ENCODE peak calls at places on chromosomes 16 and 17, in four cellular contexts. Y is GM23338; S is CD8-positive, alpha-beta T cell; W is bronchial epithelial cell. K is an unnamed sample.

GRCh38 chr17:81522491-81523125 is 5.6 kb upstream of the FSCN2 start:
- DNase-seq in S (no peak), Y (no peak), W (no peak), K (no peak)

GRCh38 chr17:7834554-7834890 is 505 bp downstream of the KDM6B start:
- DNase-seq in S (peak), W (peak), Y (peak), K (peak)

GRCh38 chr17:60141111-60142018 is 8.4 kb upstream of the CA4 start:
- DNase-seq in Y (peak), S (no peak), W (peak), K (no peak)

GRCh38 chr17:80786470-80786869 is 205.2 kb upstream of the CHMP6 start:
- DNase-seq in Y (no peak), W (no peak), S (no peak), K (no peak)

GRCh38 chr17:29146369-29146972 is 33.7 kb downstream of the MYO18A start:
- DNase-seq in Y (no peak), S (no peak), W (no peak), K (no peak)

GRCh38 chr16:2145843-2146242 is 2.6 kb upstream of the RAB26 start:
- DNase-seq in W (no peak), Y (peak), S (no peak), K (no peak)

GRCh38 chr17:45146616-45147101 is 1.6 kb upstream of the HEXIM1 start:
- DNase-seq in Y (no peak), S (no peak), W (peak), K (no peak)

GRCh38 chr17:6365187-6365943 is 69.6 kb downstream of the AIPL1 start:
- DNase-seq in S (no peak), Y (no peak), W (peak), K (no peak)

GRCh38 chr17:21129023-21129681 is 2.4 kb downstream of the DHRS7B start:
- DNase-seq in S (no peak), W (peak), Y (peak), K (no peak)

GRCh38 chr17:69220098-69220497 is 8.5 kb downstream of the ABCA10 start:
- DNase-seq in Y (no peak), W (no peak), S (no peak), K (no peak)

GRCh38 chr16:56994311-56994710 is 5.0 kb downstream of the NLRC5 start:
- DNase-seq in S (no peak), Y (no peak), W (no peak), K (no peak)

GRCh38 chr17:8447816-8448215 is 12.1 kb downstream of the NDEL1 start:
- DNase-seq in W (no peak), Y (no peak), S (no peak), K (no peak)

GRCh38 chr16:67714522-67714921 is 4.6 kb downstream of the GFOD2 start:
- DNase-seq in S (no peak), Y (no peak), W (no peak), K (no peak)

GRCh38 chr17:559699-560378 is 154.8 kb downstream of the VPS53 start:
- DNase-seq in W (peak), Y (no peak), S (no peak), K (no peak)

GRCh38 chr17:67842648-67843047 is 17.3 kb downstream of the BPTF start:
- DNase-seq in S (no peak), Y (no peak), W (no peak), K (no peak)

GRCh38 chr16:79071424-79071823 is 529.1 kb downstream of the MAF start:
- DNase-seq in S (no peak), W (peak), Y (no peak), K (no peak)

GRCh38 chr17:29557085-29557697 is 9.6 kb downstream of the ABHD15 start:
- DNase-seq in S (no peak), Y (no peak), W (peak), K (no peak)

GRCh38 chr17:63596856-63597557 is 3.7 kb upstream of the TACO1 start:
- DNase-seq in Y (no peak), W (no peak), S (no peak), K (no peak)

GRCh38 chr16:90020838-90021382 is 1.7 kb upstream of the DBNDD1 start:
- DNase-seq in S (no peak), W (no peak), Y (no peak), K (no peak)

GRCh38 chr16:62225675-62226074 is 189.4 kb upstream of the CDH8 start:
- DNase-seq in W (peak), Y (peak), S (no peak), K (peak)

GRCh38 chr16:72406390-72406789 is 234.4 kb upstream of the PMFBP1 start:
- DNase-seq in W (no peak), S (no peak), Y (no peak), K (no peak)

GRCh38 chr16:72399811-72400210 is 227.9 kb upstream of the PMFBP1 start:
- DNase-seq in W (no peak), S (no peak), Y (no peak), K (no peak)

GRCh38 chr16:72404299-72404698 is 232.3 kb upstream of the PMFBP1 start:
- DNase-seq in S (no peak), Y (no peak), W (peak), K (no peak)

GRCh38 chr16:72401079-72401361 is 229.1 kb upstream of the PMFBP1 start:
- DNase-seq in S (no peak), W (no peak), Y (no peak), K (no peak)

DNA sequence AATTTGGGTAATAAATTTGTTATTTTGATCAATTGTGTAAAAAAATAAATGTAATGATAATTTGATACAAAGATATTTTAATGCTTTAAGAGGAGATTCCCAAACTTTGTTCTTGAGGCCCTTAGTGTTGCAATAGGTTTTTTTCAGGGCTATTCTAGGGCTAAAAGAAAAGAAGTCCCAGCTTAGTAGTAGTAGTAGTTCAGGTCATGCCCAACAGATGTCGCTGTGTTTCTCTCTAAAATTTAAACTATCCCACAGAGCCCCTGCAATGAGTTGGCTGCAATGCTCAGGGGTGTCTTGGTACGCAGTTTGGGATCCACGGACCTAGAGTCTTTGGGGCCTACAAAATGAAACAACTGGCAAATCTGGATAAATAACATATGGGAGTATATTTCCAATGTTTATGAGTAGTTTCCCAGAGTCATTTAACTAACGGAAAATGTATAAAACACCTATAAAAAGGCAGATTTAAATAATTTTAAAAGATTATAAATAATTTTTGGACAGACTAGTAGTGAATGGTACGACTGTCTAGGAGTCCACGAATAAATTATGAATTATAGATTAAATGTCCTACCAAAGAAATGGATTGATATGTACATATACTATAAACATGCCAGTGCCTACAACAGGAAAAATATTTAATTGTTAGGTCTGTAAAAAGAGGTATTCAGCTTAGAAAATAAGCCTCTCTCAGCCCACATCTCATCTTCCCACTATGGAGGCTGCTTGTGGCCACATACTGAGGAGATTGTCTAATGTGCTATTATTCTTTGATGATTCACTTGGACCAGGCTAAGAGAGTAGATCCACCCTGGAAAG is 228.5 kb upstream of the PMFBP1 start:
- DNase-seq in Y (peak), W (peak), S (peak), K (peak)
- TF ChIP-seq CTCF in Y (peak), W (peak), S (peak), K (peak)

GRCh38 chr17:50050431-50051032 is 5.4 kb upstream of the ITGA3 start:
- DNase-seq in Y (no peak), S (no peak), W (no peak), K (no peak)
- TF ChIP-seq CTCF in Y (no peak), S (no peak), W (peak), K (no peak)

DNA sequence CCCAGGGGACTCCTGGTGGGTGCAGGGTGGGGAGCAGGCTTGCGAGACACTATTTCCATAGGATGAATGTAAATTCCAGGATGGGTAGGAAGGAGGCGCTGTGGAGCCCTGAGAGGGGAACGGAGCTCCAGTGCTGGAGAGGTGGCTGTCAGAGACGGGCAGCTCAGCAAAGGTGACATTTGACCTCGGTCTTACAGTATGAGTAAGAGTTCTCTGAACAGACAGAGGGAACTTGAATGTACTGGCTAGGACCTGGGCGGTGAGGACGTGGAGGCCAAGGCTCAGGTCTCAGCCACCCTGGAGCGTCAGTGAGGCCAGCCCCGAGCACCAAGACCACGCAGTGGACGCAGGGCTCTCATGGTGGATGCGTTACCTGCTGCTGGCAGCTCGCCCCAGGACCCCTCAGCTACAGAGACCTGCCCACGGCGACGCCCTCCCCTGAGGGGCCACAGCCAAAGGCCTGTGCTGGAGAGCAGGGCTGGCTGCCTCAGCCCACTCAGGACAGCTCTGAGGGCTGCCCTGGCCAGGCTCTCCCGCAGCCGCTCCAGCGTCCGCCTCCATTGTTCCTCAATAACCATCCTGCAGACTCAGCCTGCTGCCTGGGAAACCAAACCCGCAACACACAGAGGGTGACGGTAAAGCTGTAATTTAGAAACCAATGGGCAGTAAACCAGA is 65.9 kb upstream of the TNRC6C start:
- DNase-seq in S (no peak), Y (peak), W (no peak), K (no peak)
- TF ChIP-seq CTCF in S (no peak), Y (peak), W (no peak), K (no peak)

DNA sequence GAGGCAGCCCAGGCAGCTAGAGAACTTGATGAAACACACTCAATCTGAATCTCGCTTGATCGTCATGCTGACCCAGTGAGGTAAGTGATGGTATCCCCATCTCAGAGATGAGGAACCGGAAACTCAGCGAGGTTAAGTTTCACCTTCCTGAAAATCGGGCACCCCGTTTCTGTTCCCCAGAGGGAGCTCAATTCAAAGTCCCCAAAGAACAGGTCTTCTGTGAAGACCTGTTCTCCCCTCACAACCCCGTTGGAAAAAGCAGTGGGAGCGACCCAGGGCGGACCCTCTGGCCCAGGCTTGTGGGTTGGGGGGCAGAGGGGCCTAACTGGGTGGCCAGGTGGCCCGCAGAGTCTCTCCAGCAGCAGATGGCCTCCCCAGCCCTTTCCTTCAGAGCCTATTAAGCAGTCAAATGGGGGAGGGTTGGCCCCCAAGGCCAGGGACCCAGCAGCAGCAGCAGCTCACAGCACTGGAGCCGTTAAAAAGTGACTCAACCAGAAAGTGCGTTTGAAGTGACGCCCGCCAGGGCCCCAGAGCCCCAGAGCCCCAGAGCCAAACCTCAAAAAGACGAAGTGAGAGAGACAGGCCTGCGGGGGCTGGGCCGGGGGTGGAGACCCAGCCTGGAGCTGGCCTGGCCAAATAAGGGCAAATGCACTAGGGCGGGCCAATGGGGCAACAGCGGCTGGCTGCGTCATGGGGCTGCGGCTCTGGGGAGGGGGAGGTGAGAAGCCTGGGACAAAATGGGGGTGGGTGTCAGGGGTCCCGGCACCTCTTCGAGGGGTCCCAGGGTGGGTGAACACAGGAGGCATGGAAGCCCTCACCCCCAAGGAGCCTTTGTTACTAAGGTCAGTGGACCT is 9.2 kb upstream of the TSPOAP1 start:
- DNase-seq in S (peak), Y (peak), W (peak), K (peak)
- TF ChIP-seq CTCF in S (no peak), Y (no peak), W (no peak), K (no peak)

DNA sequence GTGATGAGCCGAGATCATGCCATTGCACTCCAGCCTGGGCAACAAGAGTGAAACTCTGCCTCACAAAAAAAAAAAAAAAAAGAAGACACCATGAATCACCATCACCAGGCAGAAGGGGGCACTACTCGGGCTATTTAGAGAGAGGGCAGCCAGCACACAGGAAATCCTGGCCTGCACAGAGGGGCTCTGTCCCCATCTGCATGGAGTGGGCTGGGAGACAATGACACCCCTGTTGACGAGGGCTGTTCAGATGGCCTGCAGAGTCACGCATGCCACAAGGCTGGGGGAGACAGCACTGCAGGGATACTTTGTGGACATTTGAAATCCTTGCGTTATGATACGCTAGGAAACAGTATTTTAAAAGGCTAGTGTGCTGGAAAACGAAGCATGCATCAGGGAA is 48.3 kb downstream of the CUEDC1 start:
- DNase-seq in Y (peak), W (no peak), S (no peak), K (no peak)
- TF ChIP-seq CTCF in Y (peak), W (no peak), S (no peak), K (no peak)